ENCODE peak calls at places on chromosomes 12 and 14, in six cellular contexts. One of them, this sample, is unnamed. For H3K27me3, the result is how much of the 10 kb centered on the place peaks cover.

GRCh38 chr14:63705561-63706070 is 22.2 kb downstream of the SGPP1 start:
- DNase-seq in naive thymus-derived CD4-positive, alpha-beta T cell: no peak
- DNase-seq in mammary epithelial cell: no peak
- DNase-seq in adipocyte: no peak
- DNase-seq in ovary: no peak
- DNase-seq in left ventricle myocardium inferior: no peak
- DNase-seq in this sample: no peak

GRCh38 chr14:96852823-96853422 is 55.7 kb downstream of the VRK1 start:
- DNase-seq in naive thymus-derived CD4-positive, alpha-beta T cell: peak
- DNase-seq in mammary epithelial cell: peak
- DNase-seq in adipocyte: peak
- DNase-seq in ovary: no peak
- DNase-seq in left ventricle myocardium inferior: no peak
- DNase-seq in this sample: peak

GRCh38 chr14:53807580-53807979 is 149.0 kb downstream of the BMP4 start:
- DNase-seq in naive thymus-derived CD4-positive, alpha-beta T cell: no peak
- DNase-seq in mammary epithelial cell: no peak
- DNase-seq in adipocyte: no peak
- DNase-seq in ovary: no peak
- DNase-seq in left ventricle myocardium inferior: peak
- DNase-seq in this sample: no peak

GRCh38 chr12:96258451-96258933 is 64.3 kb downstream of the ELK3 start:
- DNase-seq in naive thymus-derived CD4-positive, alpha-beta T cell: no peak
- DNase-seq in mammary epithelial cell: peak
- DNase-seq in adipocyte: peak
- DNase-seq in ovary: peak
- DNase-seq in left ventricle myocardium inferior: peak
- DNase-seq in this sample: peak

GRCh38 chr14:95516554-95517209 is at the start of gene SYNE3:
- DNase-seq in naive thymus-derived CD4-positive, alpha-beta T cell: peak
- DNase-seq in mammary epithelial cell: no peak
- DNase-seq in adipocyte: peak
- DNase-seq in ovary: peak
- DNase-seq in left ventricle myocardium inferior: peak
- DNase-seq in this sample: no peak

GRCh38 chr12:40012709-40013108 is 93.2 kb downstream of the SLC2A13 start:
- DNase-seq in naive thymus-derived CD4-positive, alpha-beta T cell: no peak
- DNase-seq in mammary epithelial cell: no peak
- DNase-seq in adipocyte: no peak
- DNase-seq in ovary: no peak
- DNase-seq in left ventricle myocardium inferior: no peak
- DNase-seq in this sample: no peak

GRCh38 chr14:21902561-21903199 is 229.1 kb upstream of the OR4E1 start:
- DNase-seq in naive thymus-derived CD4-positive, alpha-beta T cell: peak
- DNase-seq in mammary epithelial cell: peak
- DNase-seq in adipocyte: no peak
- DNase-seq in ovary: no peak
- DNase-seq in left ventricle myocardium inferior: no peak
- DNase-seq in this sample: no peak

GRCh38 chr12:88944403-88944802 is 364.1 kb upstream of the KITLG start:
- DNase-seq in naive thymus-derived CD4-positive, alpha-beta T cell: no peak
- DNase-seq in mammary epithelial cell: peak
- DNase-seq in adipocyte: peak
- DNase-seq in ovary: no peak
- DNase-seq in left ventricle myocardium inferior: no peak
- DNase-seq in this sample: no peak

GRCh38 chr12:33547084-33547483 is 107.5 kb upstream of the SYT10 start:
- DNase-seq in naive thymus-derived CD4-positive, alpha-beta T cell: no peak
- DNase-seq in mammary epithelial cell: no peak
- DNase-seq in adipocyte: no peak
- DNase-seq in ovary: no peak
- DNase-seq in left ventricle myocardium inferior: no peak
- DNase-seq in this sample: no peak

GRCh38 chr12:124487065-124487833 is 80.2 kb downstream of the NCOR2 start:
- DNase-seq in naive thymus-derived CD4-positive, alpha-beta T cell: no peak
- DNase-seq in mammary epithelial cell: no peak
- DNase-seq in adipocyte: no peak
- DNase-seq in ovary: peak
- DNase-seq in left ventricle myocardium inferior: peak
- DNase-seq in this sample: no peak

GRCh38 chr12:12612403-12612802 is 727 bp downstream of the CREBL2 start:
- DNase-seq in naive thymus-derived CD4-positive, alpha-beta T cell: no peak
- DNase-seq in mammary epithelial cell: peak
- DNase-seq in adipocyte: peak
- DNase-seq in ovary: no peak
- DNase-seq in left ventricle myocardium inferior: no peak
- DNase-seq in this sample: no peak

GRCh38 chr12:25752910-25753309 is 199.8 kb upstream of the LMNTD1 start:
- DNase-seq in naive thymus-derived CD4-positive, alpha-beta T cell: no peak
- DNase-seq in mammary epithelial cell: no peak
- DNase-seq in adipocyte: no peak
- DNase-seq in ovary: no peak
- DNase-seq in left ventricle myocardium inferior: no peak
- DNase-seq in this sample: no peak

GRCh38 chr12:59651230-59651920 is 55.5 kb downstream of the SLC16A7 start:
- DNase-seq in naive thymus-derived CD4-positive, alpha-beta T cell: no peak
- DNase-seq in mammary epithelial cell: peak
- DNase-seq in adipocyte: peak
- DNase-seq in ovary: no peak
- DNase-seq in left ventricle myocardium inferior: no peak
- DNase-seq in this sample: no peak

GRCh38 chr12:28351414-28351813 is 161.2 kb downstream of the CCDC91 start:
- DNase-seq in naive thymus-derived CD4-positive, alpha-beta T cell: no peak
- DNase-seq in mammary epithelial cell: no peak
- DNase-seq in adipocyte: no peak
- DNase-seq in ovary: no peak
- DNase-seq in left ventricle myocardium inferior: no peak
- DNase-seq in this sample: no peak

GRCh38 chr12:124335426-124336183 is 40.7 kb downstream of the RFLNA start:
- DNase-seq in naive thymus-derived CD4-positive, alpha-beta T cell: no peak
- DNase-seq in mammary epithelial cell: no peak
- DNase-seq in adipocyte: no peak
- DNase-seq in ovary: no peak
- DNase-seq in left ventricle myocardium inferior: no peak
- DNase-seq in this sample: no peak

GRCh38 chr14:59294662-59294992 is 106.2 kb downstream of the DAAM1 start:
- DNase-seq in naive thymus-derived CD4-positive, alpha-beta T cell: no peak
- DNase-seq in mammary epithelial cell: no peak
- DNase-seq in adipocyte: peak
- DNase-seq in ovary: no peak
- DNase-seq in left ventricle myocardium inferior: no peak
- DNase-seq in this sample: no peak

GRCh38 chr12:69066420-69067373 is 133.7 kb upstream of the CPM start:
- DNase-seq in naive thymus-derived CD4-positive, alpha-beta T cell: no peak
- DNase-seq in mammary epithelial cell: no peak
- DNase-seq in adipocyte: no peak
- DNase-seq in ovary: no peak
- DNase-seq in left ventricle myocardium inferior: no peak
- DNase-seq in this sample: no peak

GRCh38 chr12:107917912-107918800 is 143.7 kb downstream of the ASCL4 start:
- DNase-seq in naive thymus-derived CD4-positive, alpha-beta T cell: no peak
- DNase-seq in mammary epithelial cell: peak
- DNase-seq in adipocyte: peak
- DNase-seq in ovary: no peak
- DNase-seq in left ventricle myocardium inferior: no peak
- DNase-seq in this sample: peak

GRCh38 chr14:103418508-103418818 is 33.2 kb downstream of the MARK3 start:
- DNase-seq in naive thymus-derived CD4-positive, alpha-beta T cell: no peak
- DNase-seq in mammary epithelial cell: peak
- DNase-seq in adipocyte: peak
- DNase-seq in ovary: no peak
- DNase-seq in left ventricle myocardium inferior: no peak
- DNase-seq in this sample: no peak

GRCh38 chr12:5388581-5389535 is 43.0 kb upstream of the NTF3 start:
- DNase-seq in naive thymus-derived CD4-positive, alpha-beta T cell: no peak
- DNase-seq in mammary epithelial cell: peak
- DNase-seq in adipocyte: no peak
- DNase-seq in ovary: no peak
- DNase-seq in left ventricle myocardium inferior: no peak
- DNase-seq in this sample: no peak

GRCh38 chr12:15756822-15757221 is 32.4 kb downstream of the EPS8 start:
- DNase-seq in naive thymus-derived CD4-positive, alpha-beta T cell: no peak
- DNase-seq in mammary epithelial cell: peak
- DNase-seq in adipocyte: peak
- DNase-seq in ovary: no peak
- DNase-seq in left ventricle myocardium inferior: no peak
- DNase-seq in this sample: no peak

GRCh38 chr12:979355-979754 is 11.7 kb upstream of the ERC1 start:
- DNase-seq in naive thymus-derived CD4-positive, alpha-beta T cell: no peak
- DNase-seq in mammary epithelial cell: no peak
- DNase-seq in adipocyte: no peak
- DNase-seq in ovary: no peak
- DNase-seq in left ventricle myocardium inferior: no peak
- DNase-seq in this sample: no peak

GRCh38 chr12:94094700-94095099 is 53.7 kb upstream of the PLXNC1 start:
- DNase-seq in naive thymus-derived CD4-positive, alpha-beta T cell: no peak
- DNase-seq in mammary epithelial cell: no peak
- DNase-seq in adipocyte: no peak
- DNase-seq in ovary: no peak
- DNase-seq in left ventricle myocardium inferior: no peak
- DNase-seq in this sample: no peak

GRCh38 chr12:10392394-10392930 is 2.6 kb upstream of the KLRK1 start:
- DNase-seq in naive thymus-derived CD4-positive, alpha-beta T cell: no peak
- DNase-seq in mammary epithelial cell: peak
- DNase-seq in adipocyte: peak
- DNase-seq in ovary: no peak
- DNase-seq in left ventricle myocardium inferior: peak
- DNase-seq in this sample: peak

DNA sequence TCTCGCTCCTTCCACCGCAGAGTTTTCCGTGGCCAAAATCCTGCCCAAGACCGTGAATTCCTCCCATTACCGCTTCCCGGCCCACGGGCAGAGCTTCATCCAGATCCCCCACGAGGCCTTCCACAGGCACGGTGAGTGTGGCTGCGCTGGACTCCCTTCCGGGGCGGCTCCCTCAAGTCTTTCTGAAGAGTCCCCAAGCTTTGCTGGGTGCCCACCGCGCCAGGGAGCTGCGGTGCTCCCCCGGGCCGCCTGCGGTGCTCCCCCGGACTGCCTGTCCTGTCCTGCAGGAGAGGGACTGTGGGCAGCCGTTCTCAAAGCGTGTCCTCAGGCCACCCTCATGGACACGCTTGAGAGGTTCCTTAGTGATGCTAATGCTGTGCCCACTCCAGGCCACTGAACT is 50.5 kb downstream of the ADGRD1 start:
- DNase-seq in naive thymus-derived CD4-positive, alpha-beta T cell: no peak
- DNase-seq in mammary epithelial cell: no peak
- DNase-seq in adipocyte: no peak
- DNase-seq in ovary: no peak
- DNase-seq in left ventricle myocardium inferior: no peak
- DNase-seq in this sample: no peak
- H3K27me3 ChIP-seq in naive thymus-derived CD4-positive, alpha-beta T cell: under half
- H3K27me3 ChIP-seq in mammary epithelial cell: under half
- H3K27me3 ChIP-seq in adipocyte: under half
- H3K27me3 ChIP-seq in ovary: under half
- H3K27me3 ChIP-seq in left ventricle myocardium inferior: under half
- H3K27me3 ChIP-seq in this sample: under half

GRCh38 chr12:3000548-3001275 is 41.5 kb downstream of the TEAD4 start:
- DNase-seq in naive thymus-derived CD4-positive, alpha-beta T cell: no peak
- DNase-seq in mammary epithelial cell: no peak
- DNase-seq in adipocyte: no peak
- DNase-seq in ovary: no peak
- DNase-seq in left ventricle myocardium inferior: no peak
- DNase-seq in this sample: peak

GRCh38 chr12:3005736-3006135 is 46.5 kb downstream of the TEAD4 start:
- DNase-seq in naive thymus-derived CD4-positive, alpha-beta T cell: no peak
- DNase-seq in mammary epithelial cell: no peak
- DNase-seq in adipocyte: peak
- DNase-seq in ovary: no peak
- DNase-seq in left ventricle myocardium inferior: no peak
- DNase-seq in this sample: no peak

GRCh38 chr12:3002636-3003035 is 43.4 kb downstream of the TEAD4 start:
- DNase-seq in naive thymus-derived CD4-positive, alpha-beta T cell: no peak
- DNase-seq in mammary epithelial cell: no peak
- DNase-seq in adipocyte: peak
- DNase-seq in ovary: no peak
- DNase-seq in left ventricle myocardium inferior: no peak
- DNase-seq in this sample: no peak

GRCh38 chr12:3004655-3005565 is 45.7 kb downstream of the TEAD4 start:
- DNase-seq in naive thymus-derived CD4-positive, alpha-beta T cell: no peak
- DNase-seq in mammary epithelial cell: no peak
- DNase-seq in adipocyte: no peak
- DNase-seq in ovary: no peak
- DNase-seq in left ventricle myocardium inferior: no peak
- DNase-seq in this sample: peak

DNA sequence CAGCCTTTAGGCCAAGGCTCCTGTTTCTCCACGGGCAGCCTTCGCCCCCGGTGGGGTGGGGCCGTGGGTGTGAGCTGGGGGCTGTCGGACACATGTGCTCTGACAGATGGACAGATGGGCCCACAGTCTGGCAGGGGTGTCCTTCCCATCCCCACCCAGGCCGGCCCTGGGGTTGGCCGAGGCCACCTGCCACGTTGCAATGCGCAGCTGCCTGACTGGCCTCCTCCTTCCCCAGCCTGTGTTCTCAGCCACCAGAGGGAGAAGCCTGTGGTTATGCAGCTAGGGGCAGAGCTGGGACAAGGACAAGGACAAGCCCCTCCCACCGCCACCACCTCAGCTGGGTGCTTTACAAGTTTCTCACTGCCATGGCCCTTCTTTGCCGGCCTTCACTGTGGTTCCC is 44.4 kb downstream of the TEAD4 start:
- DNase-seq in naive thymus-derived CD4-positive, alpha-beta T cell: no peak
- DNase-seq in mammary epithelial cell: no peak
- DNase-seq in adipocyte: no peak
- DNase-seq in ovary: no peak
- DNase-seq in left ventricle myocardium inferior: no peak
- DNase-seq in this sample: peak
- H3K4me3 ChIP-seq in naive thymus-derived CD4-positive, alpha-beta T cell: no peak
- H3K4me3 ChIP-seq in mammary epithelial cell: no peak
- H3K4me3 ChIP-seq in adipocyte: no peak
- H3K4me3 ChIP-seq in ovary: no peak
- H3K4me3 ChIP-seq in left ventricle myocardium inferior: no peak
- H3K4me3 ChIP-seq in this sample: no peak

GRCh38 chr12:51067229-51067628 is 16.2 kb downstream of the CSRNP2 start:
- DNase-seq in naive thymus-derived CD4-positive, alpha-beta T cell: no peak
- DNase-seq in mammary epithelial cell: no peak
- DNase-seq in adipocyte: no peak
- DNase-seq in ovary: no peak
- DNase-seq in left ventricle myocardium inferior: no peak
- DNase-seq in this sample: no peak
- H3K27me3 ChIP-seq in naive thymus-derived CD4-positive, alpha-beta T cell: under half
- H3K27me3 ChIP-seq in mammary epithelial cell: under half
- H3K27me3 ChIP-seq in adipocyte: under half
- H3K27me3 ChIP-seq in ovary: under half
- H3K27me3 ChIP-seq in left ventricle myocardium inferior: under half
- H3K27me3 ChIP-seq in this sample: under half

DNA sequence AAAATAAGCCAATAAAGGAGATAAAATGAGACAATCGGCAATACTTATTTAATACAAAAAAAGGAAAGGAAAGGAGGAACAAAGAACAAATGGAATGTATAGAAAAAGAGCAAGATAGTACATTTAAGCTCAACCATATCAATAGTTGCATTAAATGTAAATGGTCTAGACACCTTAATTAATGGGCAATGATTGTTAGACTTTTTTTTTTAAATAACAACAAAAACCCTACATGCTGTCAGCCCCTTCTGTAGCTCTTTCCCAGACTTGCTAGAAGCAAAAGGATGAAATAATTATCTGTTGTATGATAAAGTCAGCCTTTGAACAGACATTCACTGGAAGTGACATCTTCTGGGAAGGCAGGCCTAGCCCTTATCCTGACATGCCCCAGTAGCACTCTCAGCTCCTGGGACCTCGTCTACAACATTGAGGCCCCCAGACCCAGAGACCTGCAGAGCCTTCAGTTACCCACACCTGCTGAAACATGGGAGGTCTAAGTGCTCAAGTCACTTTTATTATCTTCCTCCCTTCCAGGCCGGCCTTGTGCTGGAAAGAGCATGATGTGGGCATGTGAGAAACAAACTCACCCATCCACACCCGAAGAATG is 13.4 kb downstream of the SIVA1 start:
- DNase-seq in naive thymus-derived CD4-positive, alpha-beta T cell: no peak
- DNase-seq in mammary epithelial cell: no peak
- DNase-seq in adipocyte: no peak
- DNase-seq in ovary: no peak
- DNase-seq in left ventricle myocardium inferior: no peak
- DNase-seq in this sample: no peak
- H3K4me3 ChIP-seq in naive thymus-derived CD4-positive, alpha-beta T cell: no peak
- H3K4me3 ChIP-seq in mammary epithelial cell: no peak
- H3K4me3 ChIP-seq in adipocyte: no peak
- H3K4me3 ChIP-seq in ovary: no peak
- H3K4me3 ChIP-seq in left ventricle myocardium inferior: no peak
- H3K4me3 ChIP-seq in this sample: no peak

This sample was measured in body of pancreas.